ENCODE peak calls at places on chromosome 22, in six cellular contexts. One of them, this sample, is unnamed.

GRCh38 chr22:20514658-20515406 is 7.4 kb downstream of the MED15 start:
- DNase-seq in AG04450: peak; percentile 63
- DNase-seq in activated CD4-positive, CD25-positive, alpha-beta regulatory T cell: no peak
- DNase-seq in HFFc6: peak; percentile 91
- DNase-seq in amygdala: no peak
- DNase-seq in HCEC 1CT: peak; percentile 88
- DNase-seq in this sample: peak; percentile 90

GRCh38 chr22:22884010-22884887 is 3.4 kb upstream of the IGLL5 start:
- DNase-seq in AG04450: no peak
- DNase-seq in activated CD4-positive, CD25-positive, alpha-beta regulatory T cell: peak; percentile 44
- DNase-seq in HFFc6: peak; percentile 56
- DNase-seq in amygdala: no peak
- DNase-seq in HCEC 1CT: peak; percentile 61
- DNase-seq in this sample: peak; percentile 64

GRCh38 chr22:19178065-19178658 is 374 bp downstream of the SLC25A1 start:
- DNase-seq in AG04450: no peak
- DNase-seq in activated CD4-positive, CD25-positive, alpha-beta regulatory T cell: peak; percentile 47
- DNase-seq in HFFc6: no peak
- DNase-seq in amygdala: no peak
- DNase-seq in HCEC 1CT: peak; percentile 11
- DNase-seq in this sample: peak; percentile 52

GRCh38 chr22:45242778-45243191 is 2.1 kb upstream of the KIAA0930 start:
- DNase-seq in AG04450: no peak
- DNase-seq in activated CD4-positive, CD25-positive, alpha-beta regulatory T cell: no peak
- DNase-seq in HFFc6: no peak
- DNase-seq in amygdala: no peak
- DNase-seq in HCEC 1CT: no peak
- DNase-seq in this sample: no peak

GRCh38 chr22:28656156-28656555 is 23.5 kb downstream of the TTC28 start:
- DNase-seq in AG04450: no peak
- DNase-seq in activated CD4-positive, CD25-positive, alpha-beta regulatory T cell: no peak
- DNase-seq in HFFc6: no peak
- DNase-seq in amygdala: no peak
- DNase-seq in HCEC 1CT: no peak
- DNase-seq in this sample: no peak

GRCh38 chr22:50114221-50114981 is 24.6 kb downstream of the MOV10L1 start:
- DNase-seq in AG04450: peak; percentile 39
- DNase-seq in activated CD4-positive, CD25-positive, alpha-beta regulatory T cell: no peak
- DNase-seq in HFFc6: peak; percentile 74
- DNase-seq in amygdala: no peak
- DNase-seq in HCEC 1CT: peak; percentile 65
- DNase-seq in this sample: peak; percentile 17

GRCh38 chr22:49351761-49352221 is 475.9 kb downstream of the BRD1 start:
- DNase-seq in AG04450: no peak
- DNase-seq in activated CD4-positive, CD25-positive, alpha-beta regulatory T cell: no peak
- DNase-seq in HFFc6: no peak
- DNase-seq in amygdala: no peak
- DNase-seq in HCEC 1CT: no peak
- DNase-seq in this sample: no peak

GRCh38 chr22:28716686-28717085 is 24.9 kb downstream of the CHEK2 start:
- DNase-seq in AG04450: no peak
- DNase-seq in activated CD4-positive, CD25-positive, alpha-beta regulatory T cell: no peak
- DNase-seq in HFFc6: no peak
- DNase-seq in amygdala: no peak
- DNase-seq in HCEC 1CT: peak; percentile 74
- DNase-seq in this sample: no peak

GRCh38 chr22:49663311-49663711 is 164.4 kb downstream of the BRD1 start:
- DNase-seq in AG04450: no peak
- DNase-seq in activated CD4-positive, CD25-positive, alpha-beta regulatory T cell: no peak
- DNase-seq in HFFc6: no peak
- DNase-seq in amygdala: no peak
- DNase-seq in HCEC 1CT: no peak
- DNase-seq in this sample: no peak

GRCh38 chr22:19402642-19403191 is 28.8 kb downstream of the HIRA start:
- DNase-seq in AG04450: no peak
- DNase-seq in activated CD4-positive, CD25-positive, alpha-beta regulatory T cell: no peak
- DNase-seq in HFFc6: no peak
- DNase-seq in amygdala: no peak
- DNase-seq in HCEC 1CT: no peak
- DNase-seq in this sample: no peak

This sample was measured in trophoblast cell.